ENCODE peak calls at places on chromosomes 5 and 9, in ten cellular contexts. R is AG09319; Z is RWPE1; X is NCI-H1092; I is AML-193; T is activated CD8-positive, alpha-beta memory T cell treated with anti-CD3 and anti-CD28 coated beads, Interleukin-2, amount 50 U/mL, for 48 hours; D is sciatic nerve; H is stimulated activated CD8-positive, alpha-beta memory T cell treated with anti-CD3 and anti-CD28 coated beads, Interleukin-15, amount 100 ng/mL, for 4 hours; M is effector CD8-positive, alpha-beta T cell; B is astrocyte of the spinal cord. G is an unnamed sample.

GRCh38 chr5:17302138-17302537 is 84.7 kb downstream of the BASP1 start:
- DNase-seq in R (no peak), Z (no peak), X (no peak), I (no peak), T (no peak), D (no peak), H (no peak), M (no peak), B (no peak), G (no peak)

GRCh38 chr5:1480217-1480616 is 35.0 kb upstream of the SLC6A3 start:
- DNase-seq in R (no peak), Z (no peak), X (no peak), I (no peak), T (no peak), D (peak; percentile 76), H (no peak), M (no peak), B (no peak), G (peak; percentile 59)

GRCh38 chr9:92654481-92655301 is 15.2 kb downstream of the IPPK start:
- DNase-seq in R (no peak), Z (peak; percentile 90), X (no peak), I (no peak), T (no peak), D (peak; percentile 39), H (no peak), M (no peak), B (no peak), G (no peak)

GRCh38 chr9:20538956-20539355 is 83.3 kb downstream of the MLLT3 start:
- DNase-seq in R (no peak), Z (no peak), X (no peak), I (no peak), T (no peak), D (no peak), H (no peak), M (no peak), B (no peak), G (no peak)

GRCh38 chr5:17966636-17967402 is 332.6 kb downstream of the TAF11L14 start:
- DNase-seq in R (no peak), Z (no peak), X (peak; percentile 17), I (no peak), T (no peak), D (no peak), H (no peak), M (no peak), B (no peak), G (no peak)

GRCh38 chr5:87076411-87076810 is 191.3 kb upstream of the RASA1 start:
- DNase-seq in R (no peak), Z (no peak), X (no peak), I (no peak), T (no peak), D (no peak), H (no peak), M (no peak), B (no peak), G (no peak)

GRCh38 chr9:78214492-78214891 is 21.4 kb upstream of the CEP78 start:
- DNase-seq in R (no peak), Z (no peak), X (no peak), I (no peak), T (no peak), D (no peak), H (no peak), M (no peak), B (no peak), G (no peak)

GRCh38 chr9:34328500-34328982 is 527 bp downstream of the KIF24 start:
- DNase-seq in R (no peak), Z (peak; percentile 39), X (peak; percentile 51), I (peak; percentile 60), T (no peak), D (no peak), H (no peak), M (no peak), B (peak; percentile 42), G (no peak)

GRCh38 chr5:121285861-121286527 is 565.7 kb upstream of the FTMT start:
- DNase-seq in R (peak; percentile 2), Z (no peak), X (no peak), I (no peak), T (no peak), D (no peak), H (no peak), M (no peak), B (no peak), G (no peak)

GRCh38 chr5:36606437-36607113 is at the start of gene SLC1A3:
- DNase-seq in R (peak; percentile 11), Z (peak; percentile 82), X (no peak), I (peak; percentile 21), T (peak; percentile 68), D (peak; percentile 75), H (no peak), M (no peak), B (peak; percentile 88), G (peak; percentile 39)

GRCh38 chr5:179699640-179700298 is 1.0 kb downstream of the CANX start:
- DNase-seq in R (no peak), Z (peak; percentile 55), X (no peak), I (peak; percentile 38), T (peak; percentile 75), D (no peak), H (no peak), M (no peak), B (peak; percentile 25), G (no peak)

GRCh38 chr9:112831281-112831851 is 59.3 kb downstream of the SLC46A2 start:
- DNase-seq in R (no peak), Z (no peak), X (peak; percentile 48), I (peak; percentile 10), T (no peak), D (no peak), H (no peak), M (no peak), B (peak; percentile 9), G (no peak)

GRCh38 chr9:124351672-124352468 is 63.4 kb downstream of the PSMB7 start:
- DNase-seq in R (no peak), Z (no peak), X (no peak), I (no peak), T (no peak), D (peak; percentile 60), H (no peak), M (no peak), B (no peak), G (no peak)

GRCh38 chr5:143494162-143494561 is 90.7 kb upstream of the NR3C1 start:
- DNase-seq in R (peak; percentile 62), Z (peak; percentile 78), X (no peak), I (no peak), T (no peak), D (no peak), H (no peak), M (no peak), B (peak; percentile 86), G (no peak)

GRCh38 chr5:139845846-139846681 is 50.5 kb downstream of the PSD2 start:
- DNase-seq in R (no peak), Z (no peak), X (no peak), I (no peak), T (no peak), D (no peak), H (no peak), M (no peak), B (no peak), G (peak; percentile 50)

GRCh38 chr9:95468791-95469190 is 48.0 kb downstream of the PTCH1 start:
- DNase-seq in R (no peak), Z (no peak), X (no peak), I (no peak), T (no peak), D (no peak), H (no peak), M (no peak), B (no peak), G (no peak)

GRCh38 chr5:96065577-96066385 is 104.1 kb upstream of the ELL2 start:
- DNase-seq in R (no peak), Z (no peak), X (no peak), I (peak; percentile 17), T (no peak), D (no peak), H (no peak), M (no peak), B (no peak), G (no peak)

GRCh38 chr9:121698627-121699270 is 47.3 kb downstream of the DAB2IP start:
- DNase-seq in R (no peak), Z (peak; percentile 69), X (peak; percentile 46), I (no peak), T (no peak), D (peak; percentile 71), H (no peak), M (no peak), B (no peak), G (no peak)

GRCh38 chr5:164741376-164741775 is 1236.0 kb downstream of the MAT2B start:
- DNase-seq in R (no peak), Z (no peak), X (no peak), I (no peak), T (no peak), D (no peak), H (no peak), M (no peak), B (no peak), G (no peak)

GRCh38 chr9:111037744-111038335 is 430 bp downstream of the LPAR1 start:
- DNase-seq in R (no peak), Z (peak; percentile 41), X (no peak), I (no peak), T (no peak), D (peak; percentile 74), H (no peak), M (no peak), B (peak; percentile 35), G (no peak)

GRCh38 chr9:103361906-103362305 is 366.8 kb downstream of the CYLC2 start:
- DNase-seq in R (no peak), Z (peak; percentile 18), X (no peak), I (no peak), T (no peak), D (no peak), H (no peak), M (no peak), B (no peak), G (no peak)

GRCh38 chr5:623531-623930 is 11.4 kb downstream of the CEP72 start:
- DNase-seq in R (no peak), Z (no peak), X (no peak), I (no peak), T (no peak), D (no peak), H (no peak), M (no peak), B (no peak), G (no peak)

GRCh38 chr5:173472164-173472563 is 143.9 kb upstream of the STC2 start:
- DNase-seq in R (peak; percentile 81), Z (peak; percentile 87), X (no peak), I (no peak), T (no peak), D (peak; percentile 75), H (no peak), M (no peak), B (peak; percentile 99), G (peak; percentile 68)

GRCh38 chr9:121075251-121076036 is 689 bp downstream of the CNTRL start:
- DNase-seq in R (no peak), Z (no peak), X (no peak), I (peak; percentile 54), T (no peak), D (no peak), H (no peak), M (no peak), B (no peak), G (no peak)

GRCh38 chr9:100229136-100229535 is 123.6 kb downstream of the TEX10 start:
- DNase-seq in R (no peak), Z (no peak), X (no peak), I (no peak), T (no peak), D (no peak), H (no peak), M (no peak), B (no peak), G (no peak)

GRCh38 chr9:115106001-115106400 is 12.0 kb downstream of the TNC start:
- DNase-seq in R (no peak), Z (no peak), X (no peak), I (no peak), T (no peak), D (no peak), H (no peak), M (no peak), B (no peak), G (no peak)

GRCh38 chr5:133317558-133317957 is 265.7 kb downstream of the HSPA4 start:
- DNase-seq in R (no peak), Z (no peak), X (no peak), I (no peak), T (no peak), D (no peak), H (no peak), M (no peak), B (no peak), G (no peak)

GRCh38 chr9:5429873-5430564 is 7.7 kb downstream of the PLGRKT start:
- DNase-seq in R (no peak), Z (no peak), X (no peak), I (no peak), T (no peak), D (no peak), H (no peak), M (no peak), B (no peak), G (no peak)

G was measured in substantia nigra.